ENCODE peak calls at places on chromosomes 2 and 18, in ten cellular contexts. One of them, this sample, is unnamed.

GRCh38 chr2:135819211-135819610 is 17.8 kb downstream of the LCT start:
- DNase-seq in H54: no peak
- DNase-seq in caudate nucleus: no peak
- DNase-seq in AG08395: peak; percentile 41
- DNase-seq in neural crest cell: peak; percentile 10
- DNase-seq in DMS153: no peak
- DNase-seq in chondrocyte: no peak
- DNase-seq in GM13976: no peak
- DNase-seq in ecto neural progenitor cell: no peak
- DNase-seq in dermis blood vessel endothelial cell: peak; percentile 49
- DNase-seq in this sample: no peak

GRCh38 chr2:63977904-63978303 is 41.3 kb downstream of the VPS54 start:
- DNase-seq in H54: no peak
- DNase-seq in caudate nucleus: no peak
- DNase-seq in AG08395: no peak
- DNase-seq in neural crest cell: no peak
- DNase-seq in DMS153: no peak
- DNase-seq in chondrocyte: no peak
- DNase-seq in GM13976: peak; percentile 42
- DNase-seq in ecto neural progenitor cell: no peak
- DNase-seq in dermis blood vessel endothelial cell: no peak
- DNase-seq in this sample: no peak

GRCh38 chr2:117118994-117119393 is 695.5 kb upstream of the DDX18 start:
- DNase-seq in H54: no peak
- DNase-seq in caudate nucleus: no peak
- DNase-seq in AG08395: no peak
- DNase-seq in neural crest cell: no peak
- DNase-seq in DMS153: no peak
- DNase-seq in chondrocyte: no peak
- DNase-seq in GM13976: no peak
- DNase-seq in ecto neural progenitor cell: no peak
- DNase-seq in dermis blood vessel endothelial cell: no peak
- DNase-seq in this sample: no peak

GRCh38 chr2:19124135-19124534 is 234.3 kb downstream of the OSR1 start:
- DNase-seq in H54: peak; percentile 26
- DNase-seq in caudate nucleus: no peak
- DNase-seq in AG08395: peak; percentile 78
- DNase-seq in neural crest cell: no peak
- DNase-seq in DMS153: no peak
- DNase-seq in chondrocyte: no peak
- DNase-seq in GM13976: no peak
- DNase-seq in ecto neural progenitor cell: no peak
- DNase-seq in dermis blood vessel endothelial cell: no peak
- DNase-seq in this sample: peak; percentile 81

GRCh38 chr2:233811087-233811486 is 33.0 kb downstream of the MROH2A start:
- DNase-seq in H54: no peak
- DNase-seq in caudate nucleus: no peak
- DNase-seq in AG08395: no peak
- DNase-seq in neural crest cell: no peak
- DNase-seq in DMS153: no peak
- DNase-seq in chondrocyte: peak; percentile 52
- DNase-seq in GM13976: no peak
- DNase-seq in ecto neural progenitor cell: peak; percentile 33
- DNase-seq in dermis blood vessel endothelial cell: no peak
- DNase-seq in this sample: no peak

GRCh38 chr18:57864615-57865121 is 61.6 kb upstream of the ATP8B1 start:
- DNase-seq in H54: no peak
- DNase-seq in caudate nucleus: no peak
- DNase-seq in AG08395: no peak
- DNase-seq in neural crest cell: no peak
- DNase-seq in DMS153: no peak
- DNase-seq in chondrocyte: no peak
- DNase-seq in GM13976: no peak
- DNase-seq in ecto neural progenitor cell: no peak
- DNase-seq in dermis blood vessel endothelial cell: no peak
- DNase-seq in this sample: no peak

GRCh38 chr2:102657770-102658169 is 38.4 kb downstream of the SLC9A2 start:
- DNase-seq in H54: no peak
- DNase-seq in caudate nucleus: no peak
- DNase-seq in AG08395: no peak
- DNase-seq in neural crest cell: no peak
- DNase-seq in DMS153: no peak
- DNase-seq in chondrocyte: no peak
- DNase-seq in GM13976: no peak
- DNase-seq in ecto neural progenitor cell: no peak
- DNase-seq in dermis blood vessel endothelial cell: no peak
- DNase-seq in this sample: no peak

GRCh38 chr2:236847538-236848263 is 238.0 kb upstream of the COPS8 start:
- DNase-seq in H54: no peak
- DNase-seq in caudate nucleus: no peak
- DNase-seq in AG08395: no peak
- DNase-seq in neural crest cell: no peak
- DNase-seq in DMS153: no peak
- DNase-seq in chondrocyte: no peak
- DNase-seq in GM13976: no peak
- DNase-seq in ecto neural progenitor cell: no peak
- DNase-seq in dermis blood vessel endothelial cell: no peak
- DNase-seq in this sample: no peak

GRCh38 chr18:10235553-10235952 is 218.9 kb upstream of the APCDD1 start:
- DNase-seq in H54: no peak
- DNase-seq in caudate nucleus: no peak
- DNase-seq in AG08395: no peak
- DNase-seq in neural crest cell: no peak
- DNase-seq in DMS153: no peak
- DNase-seq in chondrocyte: no peak
- DNase-seq in GM13976: no peak
- DNase-seq in ecto neural progenitor cell: no peak
- DNase-seq in dermis blood vessel endothelial cell: no peak
- DNase-seq in this sample: no peak

GRCh38 chr18:11998182-11998581 is 16.9 kb downstream of the IMPA2 start:
- DNase-seq in H54: no peak
- DNase-seq in caudate nucleus: no peak
- DNase-seq in AG08395: no peak
- DNase-seq in neural crest cell: no peak
- DNase-seq in DMS153: no peak
- DNase-seq in chondrocyte: no peak
- DNase-seq in GM13976: no peak
- DNase-seq in ecto neural progenitor cell: no peak
- DNase-seq in dermis blood vessel endothelial cell: no peak
- DNase-seq in this sample: no peak

GRCh38 chr2:121307048-121307447 is 22.0 kb upstream of the TFCP2L1 start:
- DNase-seq in H54: no peak
- DNase-seq in caudate nucleus: no peak
- DNase-seq in AG08395: no peak
- DNase-seq in neural crest cell: no peak
- DNase-seq in DMS153: no peak
- DNase-seq in chondrocyte: no peak
- DNase-seq in GM13976: no peak
- DNase-seq in ecto neural progenitor cell: no peak
- DNase-seq in dermis blood vessel endothelial cell: no peak
- DNase-seq in this sample: no peak

GRCh38 chr2:127092951-127093516 is 13.9 kb downstream of the BIN1 start:
- DNase-seq in H54: no peak
- DNase-seq in caudate nucleus: no peak
- DNase-seq in AG08395: no peak
- DNase-seq in neural crest cell: no peak
- DNase-seq in DMS153: no peak
- DNase-seq in chondrocyte: no peak
- DNase-seq in GM13976: no peak
- DNase-seq in ecto neural progenitor cell: no peak
- DNase-seq in dermis blood vessel endothelial cell: no peak
- DNase-seq in this sample: no peak

GRCh38 chr2:85132834-85133637 is at the start of gene TCF7L1:
- DNase-seq in H54: peak; percentile 92
- DNase-seq in caudate nucleus: peak; percentile 54
- DNase-seq in AG08395: peak; percentile 87
- DNase-seq in neural crest cell: peak; percentile 92
- DNase-seq in DMS153: no peak
- DNase-seq in chondrocyte: peak; percentile 96
- DNase-seq in GM13976: peak; percentile 66
- DNase-seq in ecto neural progenitor cell: peak; percentile 95
- DNase-seq in dermis blood vessel endothelial cell: peak; percentile 93
- DNase-seq in this sample: peak; percentile 37

GRCh38 chr2:172639823-172640222 is 83.9 kb downstream of the PDK1 start:
- DNase-seq in H54: peak; percentile 24
- DNase-seq in caudate nucleus: no peak
- DNase-seq in AG08395: peak; percentile 61
- DNase-seq in neural crest cell: no peak
- DNase-seq in DMS153: peak; percentile 51
- DNase-seq in chondrocyte: no peak
- DNase-seq in GM13976: no peak
- DNase-seq in ecto neural progenitor cell: no peak
- DNase-seq in dermis blood vessel endothelial cell: peak; percentile 30
- DNase-seq in this sample: peak; percentile 58

GRCh38 chr18:79872423-79872822 is 74.7 kb downstream of the KCNG2 start:
- DNase-seq in H54: no peak
- DNase-seq in caudate nucleus: no peak
- DNase-seq in AG08395: no peak
- DNase-seq in neural crest cell: no peak
- DNase-seq in DMS153: no peak
- DNase-seq in chondrocyte: no peak
- DNase-seq in GM13976: no peak
- DNase-seq in ecto neural progenitor cell: peak; percentile 39
- DNase-seq in dermis blood vessel endothelial cell: no peak
- DNase-seq in this sample: no peak

GRCh38 chr2:104901037-104901851 is 47.3 kb downstream of the POU3F3 start:
- DNase-seq in H54: no peak
- DNase-seq in caudate nucleus: no peak
- DNase-seq in AG08395: no peak
- DNase-seq in neural crest cell: no peak
- DNase-seq in DMS153: peak; percentile 94
- DNase-seq in chondrocyte: no peak
- DNase-seq in GM13976: no peak
- DNase-seq in ecto neural progenitor cell: no peak
- DNase-seq in dermis blood vessel endothelial cell: no peak
- DNase-seq in this sample: no peak

GRCh38 chr18:50906843-50907242 is 27.9 kb downstream of the ME2 start:
- DNase-seq in H54: no peak
- DNase-seq in caudate nucleus: no peak
- DNase-seq in AG08395: no peak
- DNase-seq in neural crest cell: no peak
- DNase-seq in DMS153: no peak
- DNase-seq in chondrocyte: no peak
- DNase-seq in GM13976: no peak
- DNase-seq in ecto neural progenitor cell: no peak
- DNase-seq in dermis blood vessel endothelial cell: no peak
- DNase-seq in this sample: no peak

GRCh38 chr18:36328916-36329315 is 31.4 kb downstream of the FHOD3 start:
- DNase-seq in H54: no peak
- DNase-seq in caudate nucleus: no peak
- DNase-seq in AG08395: no peak
- DNase-seq in neural crest cell: no peak
- DNase-seq in DMS153: no peak
- DNase-seq in chondrocyte: no peak
- DNase-seq in GM13976: no peak
- DNase-seq in ecto neural progenitor cell: no peak
- DNase-seq in dermis blood vessel endothelial cell: no peak
- DNase-seq in this sample: no peak

GRCh38 chr2:205089958-205090357 is 544.7 kb downstream of the PARD3B start:
- DNase-seq in H54: no peak
- DNase-seq in caudate nucleus: no peak
- DNase-seq in AG08395: no peak
- DNase-seq in neural crest cell: no peak
- DNase-seq in DMS153: no peak
- DNase-seq in chondrocyte: no peak
- DNase-seq in GM13976: no peak
- DNase-seq in ecto neural progenitor cell: no peak
- DNase-seq in dermis blood vessel endothelial cell: no peak
- DNase-seq in this sample: no peak

GRCh38 chr2:69013837-69014796 is 1.1 kb downstream of the ANTXR1 start:
- DNase-seq in H54: no peak
- DNase-seq in caudate nucleus: no peak
- DNase-seq in AG08395: peak; percentile 48
- DNase-seq in neural crest cell: no peak
- DNase-seq in DMS153: no peak
- DNase-seq in chondrocyte: no peak
- DNase-seq in GM13976: peak; percentile 47
- DNase-seq in ecto neural progenitor cell: no peak
- DNase-seq in dermis blood vessel endothelial cell: peak; percentile 24
- DNase-seq in this sample: no peak